ENCODE peak calls at places on chromosomes 6 and 20, in eight cellular contexts. R is mammary epithelial cell, D is neural progenitor cell, G is fibroblast of lung, W is astrocyte, Q is Karpas-422, T is GM23248, I is hepatocyte. B is an unnamed sample.

GRCh38 chr6:150753404-150754184 is 111.9 kb upstream of the MTHFD1L start:
- DNase-seq in W (no peak), T (no peak), D (peak), I (peak), Q (no peak), G (no peak), R (no peak), B (no peak)

GRCh38 chr6:106692112-106692822 is 62.9 kb downstream of the QRSL1 start:
- DNase-seq in Q (no peak), D (peak), I (peak), G (peak), T (peak), W (peak), R (peak), B (peak)

GRCh38 chr6:99348220-99348822 is 1.2 kb downstream of the FAXC start:
- DNase-seq in T (no peak), W (no peak), R (no peak), D (peak), G (no peak), Q (no peak), I (no peak), B (no peak)

GRCh38 chr6:109172096-109172495 is 76.8 kb downstream of the CEP57L1 start:
- DNase-seq in I (peak), D (no peak), R (no peak), G (no peak), Q (no peak), W (no peak), T (no peak), B (no peak)

GRCh38 chr20:34971038-34971872 is 15.6 kb downstream of the MYH7B start:
- DNase-seq in I (no peak), T (no peak), Q (no peak), D (no peak), R (no peak), W (no peak), G (no peak), B (no peak)

GRCh38 chr6:30066577-30067459 is at the start of gene PPP1R11:
- DNase-seq in Q (peak), T (peak), G (peak), R (peak), W (peak), I (peak), D (peak), B (peak)

GRCh38 chr20:49641683-49642649 is 71.7 kb downstream of the B4GALT5 start:
- DNase-seq in G (peak), T (no peak), I (no peak), Q (no peak), R (peak), D (peak), W (no peak), B (no peak)

GRCh38 chr6:73443555-73443954 is 8.5 kb downstream of the CGAS start:
- DNase-seq in W (no peak), I (no peak), G (no peak), R (no peak), T (no peak), D (no peak), Q (no peak), B (no peak)

GRCh38 chr20:46400253-46400652 is 6.2 kb downstream of the ELMO2 start:
- DNase-seq in T (peak), D (no peak), W (peak), G (peak), I (peak), R (no peak), Q (no peak), B (no peak)

GRCh38 chr6:167851349-167851952 is 24.7 kb downstream of the AFDN start:
- DNase-seq in R (no peak), Q (no peak), G (no peak), W (peak), D (no peak), T (no peak), I (no peak), B (no peak)

GRCh38 chr6:37173573-37174195 is 3.7 kb downstream of the PIM1 start:
- DNase-seq in G (no peak), D (no peak), W (no peak), Q (no peak), I (no peak), T (peak), R (no peak), B (no peak)

GRCh38 chr20:8049321-8049720 is 29.8 kb upstream of the TMX4 start:
- DNase-seq in D (no peak), G (no peak), W (no peak), Q (no peak), T (peak), R (no peak), I (no peak), B (no peak)

GRCh38 chr20:59948828-59949720 is 8.9 kb downstream of the FAM217B start:
- DNase-seq in I (peak), W (no peak), G (peak), D (peak), R (peak), Q (peak), T (peak), B (peak)

GRCh38 chr20:57874141-57874540 is 164.3 kb upstream of the PMEPA1 start:
- DNase-seq in I (no peak), D (no peak), Q (no peak), R (no peak), G (no peak), T (no peak), W (no peak), B (no peak)

GRCh38 chr6:28982476-28983266 is 22.4 kb downstream of the ZNF311 start:
- DNase-seq in D (peak), T (peak), G (peak), R (peak), W (peak), I (peak), Q (peak), B (peak)

GRCh38 chr6:148700713-148701392 is 46.0 kb upstream of the UST start:
- DNase-seq in D (peak), G (peak), I (peak), R (peak), T (peak), Q (no peak), W (peak), B (peak)
- H3K4me2 ChIP-seq in D (no peak), G (peak), I (peak), R (peak), T (peak), Q (peak), W (peak), B (peak)

DNA sequence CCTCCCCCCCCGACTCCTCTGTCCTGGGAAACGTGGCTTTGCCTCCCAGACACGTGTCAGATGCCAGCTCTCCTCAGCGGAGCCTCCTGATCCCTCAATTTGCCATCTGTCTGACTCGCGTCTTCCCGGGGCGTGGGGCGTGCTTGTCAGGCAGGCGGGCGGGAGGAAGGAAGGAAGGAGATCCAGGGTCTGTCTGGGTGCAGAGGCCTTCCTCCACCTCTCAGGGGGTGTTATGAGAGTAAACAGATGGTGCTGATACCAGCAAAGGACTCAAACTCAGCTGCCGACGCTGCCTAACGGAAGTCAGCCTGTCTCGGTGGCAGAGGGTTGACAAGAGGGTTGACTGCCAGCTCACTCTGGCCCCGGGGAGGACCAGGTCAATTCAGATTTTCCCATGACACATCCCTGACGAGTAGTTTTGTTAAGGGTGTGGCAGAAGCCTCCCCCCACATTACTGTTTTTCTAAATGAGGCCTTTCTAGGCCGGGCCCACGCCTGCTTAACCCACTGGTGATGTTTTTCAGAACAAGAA is 17.0 kb downstream of the UQCC2 start:
- DNase-seq in G (peak), R (peak), I (peak), W (peak), T (peak), D (no peak), Q (no peak), B (peak)
- H2AFZ ChIP-seq in G (no peak), R (no peak), I (no peak), W (peak), T (peak), D (no peak), Q (no peak), B (peak)

DNA sequence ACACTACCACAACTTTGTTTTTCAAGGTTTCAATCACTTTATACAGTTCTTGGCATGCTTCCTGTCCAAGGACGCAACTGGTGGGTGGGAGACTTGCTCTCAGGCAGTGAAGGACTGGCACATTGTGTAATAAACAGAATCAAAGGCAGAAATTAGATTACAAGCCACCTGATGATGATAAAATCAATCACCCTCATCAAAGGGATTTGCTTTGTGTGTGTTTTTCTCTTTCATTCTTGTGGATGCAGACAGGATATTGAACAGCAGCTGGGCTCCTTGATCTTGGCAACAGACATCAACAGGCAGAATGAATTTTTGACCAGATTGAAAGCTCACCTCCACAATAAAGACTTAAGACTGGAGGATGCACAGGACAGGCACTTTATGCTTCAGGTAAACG is 71.4 kb downstream of the MTFR2 start:
- DNase-seq in W (no peak), G (no peak), D (no peak), Q (no peak), I (no peak), T (no peak), R (no peak), B (no peak)
- H3K4me2 ChIP-seq in W (no peak), G (no peak), D (no peak), Q (no peak), I (no peak), T (no peak), R (no peak), B (no peak)

GRCh38 chr6:85643530-85644373 is 1.1 kb upstream of the SYNCRIP start:
- DNase-seq in I (peak), Q (peak), D (peak), W (peak), R (peak), T (peak), G (peak), B (peak)
- H2AFZ ChIP-seq in I (peak), Q (peak), D (peak), W (peak), R (peak), T (peak), G (peak), B (peak)

GRCh38 chr6:10725046-10725445 is 2.2 kb downstream of the TMEM14C start:
- DNase-seq in T (no peak), G (no peak), R (no peak), D (no peak), Q (no peak), W (no peak), I (no peak), B (no peak)
- H3K4me2 ChIP-seq in T (peak), G (no peak), R (no peak), D (peak), Q (peak), W (no peak), I (peak), B (peak)

GRCh38 chr6:111793711-111794111 is 79.5 kb downstream of the FYN start:
- DNase-seq in G (no peak), Q (no peak), R (no peak), W (no peak), T (no peak), D (no peak), I (no peak), B (no peak)
- H2AFZ ChIP-seq in G (no peak), Q (no peak), R (no peak), W (no peak), T (no peak), D (no peak), I (no peak), B (no peak)

GRCh38 chr20:25148982-25149846 is 46.3 kb upstream of the ENTPD6 start:
- DNase-seq in T (peak), I (no peak), Q (no peak), D (no peak), W (no peak), G (peak), R (no peak), B (no peak)

GRCh38 chr20:25148181-25148981 is 47.1 kb upstream of the ENTPD6 start:
- DNase-seq in G (peak), T (peak), I (no peak), D (peak), R (no peak), Q (no peak), W (peak), B (no peak)

GRCh38 chr20:25146976-25147375 is 48.5 kb upstream of the ENTPD6 start:
- DNase-seq in Q (no peak), R (no peak), G (no peak), D (no peak), W (no peak), I (no peak), T (no peak), B (no peak)

GRCh38 chr20:25149986-25150385 is 45.5 kb upstream of the ENTPD6 start:
- DNase-seq in Q (no peak), R (no peak), T (no peak), D (peak), I (no peak), G (no peak), W (no peak), B (no peak)

GRCh38 chr20:25147716-25148115 is 47.8 kb upstream of the ENTPD6 start:
- DNase-seq in T (no peak), W (no peak), Q (no peak), R (no peak), G (no peak), I (no peak), D (no peak), B (no peak)
- H3K4me2 ChIP-seq in T (no peak), W (peak), Q (no peak), R (no peak), G (no peak), I (no peak), D (no peak), B (no peak)

DNA sequence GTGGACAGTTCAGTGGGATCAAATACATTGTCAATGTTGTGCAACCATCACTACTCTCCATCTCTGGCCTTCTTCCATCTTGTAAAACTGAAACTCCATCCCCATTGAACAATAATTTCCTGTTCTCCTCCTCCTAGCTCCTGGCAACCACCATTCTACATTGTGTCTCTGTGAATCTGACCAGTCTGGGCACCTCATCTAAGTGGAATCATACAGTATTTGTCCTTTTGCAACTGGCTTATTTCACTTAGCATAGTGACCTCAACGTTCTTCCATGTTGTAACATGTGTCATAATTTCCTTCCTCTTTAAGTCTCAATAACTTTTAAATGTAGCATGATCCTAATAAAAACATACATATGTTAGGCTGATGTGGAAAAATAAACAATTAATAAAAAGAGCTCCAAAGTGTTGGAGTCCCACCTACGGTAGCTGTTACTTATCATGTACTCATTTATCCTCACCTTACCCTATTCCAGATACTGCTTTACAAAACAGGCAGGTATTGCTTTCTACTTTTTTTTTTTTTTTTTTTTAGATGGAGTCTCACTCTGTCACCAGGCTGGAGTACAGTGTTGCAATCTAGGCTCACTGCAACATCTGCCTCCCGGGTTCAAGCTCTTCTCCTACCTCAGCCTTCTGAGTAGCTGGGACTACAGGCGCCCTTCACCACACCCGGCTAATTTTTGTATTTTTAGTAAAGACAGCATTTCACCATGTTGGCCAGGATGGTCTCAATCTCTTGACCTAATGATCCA is 91.9 kb downstream of the TNFAIP3 start:
- DNase-seq in I (no peak), W (no peak), T (peak), G (no peak), R (peak), D (no peak), Q (no peak), B (no peak)
- H2AFZ ChIP-seq in I (no peak), W (no peak), T (no peak), G (no peak), R (peak), D (no peak), Q (no peak), B (no peak)

DNA sequence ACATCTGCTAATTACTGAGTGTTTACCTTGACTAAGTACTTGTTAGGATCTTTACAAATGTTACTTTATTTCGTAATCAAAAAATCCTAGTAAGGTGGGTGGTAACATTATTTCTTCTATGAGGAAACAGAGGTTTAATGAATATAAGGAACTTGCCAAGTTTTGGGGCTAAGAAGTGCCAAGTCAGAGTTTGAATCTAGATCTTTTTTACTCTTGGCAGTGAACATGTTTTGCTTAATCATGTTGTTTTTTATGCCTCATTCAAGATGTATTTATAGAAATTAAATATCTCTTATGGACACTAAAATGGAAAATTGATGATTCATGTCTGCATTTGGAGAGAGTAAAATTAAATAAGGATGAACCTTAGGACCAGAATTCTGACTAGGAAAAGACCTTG is 393.7 kb downstream of the UTRN start:
- DNase-seq in D (no peak), G (peak), W (peak), T (peak), I (no peak), R (no peak), Q (no peak), B (no peak)
- H3K4me2 ChIP-seq in D (no peak), G (no peak), W (no peak), T (no peak), I (no peak), R (no peak), Q (no peak), B (no peak)

B was measured in PC-3.